ENCODE peak calls at places on chromosome 11, in five cellular contexts. One of them, this sample, is unnamed.

GRCh38 chr11:21484039-21484438 is 708.8 kb upstream of the ANO5 start:
- DNase-seq in left ventricle myocardium inferior: no peak
- DNase-seq in HL-60: no peak
- DNase-seq in K562: no peak
- DNase-seq in uterus: no peak
- DNase-seq in this sample: no peak

GRCh38 chr11:102196816-102197215 is 86.6 kb downstream of the YAP1 start:
- DNase-seq in left ventricle myocardium inferior: no peak
- DNase-seq in HL-60: no peak
- DNase-seq in K562: no peak
- DNase-seq in uterus: no peak
- DNase-seq in this sample: no peak

GRCh38 chr11:113163291-113164030 is 150.9 kb upstream of the TTC12 start:
- DNase-seq in left ventricle myocardium inferior: no peak
- DNase-seq in HL-60: no peak
- DNase-seq in K562: no peak
- DNase-seq in uterus: no peak
- DNase-seq in this sample: no peak

GRCh38 chr11:35111171-35112055 is 27.6 kb upstream of the CD44 start:
- DNase-seq in left ventricle myocardium inferior: no peak
- DNase-seq in HL-60: peak
- DNase-seq in K562: peak
- DNase-seq in uterus: no peak
- DNase-seq in this sample: no peak

GRCh38 chr11:68550485-68550817 is 89.9 kb downstream of the PPP6R3 start:
- DNase-seq in left ventricle myocardium inferior: no peak
- DNase-seq in HL-60: peak
- DNase-seq in K562: no peak
- DNase-seq in uterus: no peak
- DNase-seq in this sample: no peak

GRCh38 chr11:119403021-119403420 is 20.0 kb downstream of the THY1 start:
- DNase-seq in left ventricle myocardium inferior: no peak
- DNase-seq in HL-60: no peak
- DNase-seq in K562: no peak
- DNase-seq in uterus: no peak
- DNase-seq in this sample: no peak

GRCh38 chr11:106695506-106695905 is 322.8 kb downstream of the GUCY1A2 start:
- DNase-seq in left ventricle myocardium inferior: no peak
- DNase-seq in HL-60: no peak
- DNase-seq in K562: no peak
- DNase-seq in uterus: no peak
- DNase-seq in this sample: no peak

GRCh38 chr11:111452146-111452545 is 60.0 kb downstream of the BTG4 start:
- DNase-seq in left ventricle myocardium inferior: no peak
- DNase-seq in HL-60: no peak
- DNase-seq in K562: no peak
- DNase-seq in uterus: no peak
- DNase-seq in this sample: no peak

GRCh38 chr11:114195981-114196731 is 100.0 kb upstream of the NNMT start:
- DNase-seq in left ventricle myocardium inferior: no peak
- DNase-seq in HL-60: no peak
- DNase-seq in K562: peak
- DNase-seq in uterus: no peak
- DNase-seq in this sample: no peak

GRCh38 chr11:96341237-96342130 is 1.5 kb downstream of the MAML2 start:
- DNase-seq in left ventricle myocardium inferior: peak
- DNase-seq in HL-60: no peak
- DNase-seq in K562: peak
- DNase-seq in uterus: peak
- DNase-seq in this sample: no peak

GRCh38 chr11:110305169-110306018 is 9.0 kb upstream of the RDX start:
- DNase-seq in left ventricle myocardium inferior: no peak
- DNase-seq in HL-60: no peak
- DNase-seq in K562: no peak
- DNase-seq in uterus: no peak
- DNase-seq in this sample: no peak

GRCh38 chr11:26946209-26946828 is 47.6 kb upstream of the FIBIN start:
- DNase-seq in left ventricle myocardium inferior: no peak
- DNase-seq in HL-60: no peak
- DNase-seq in K562: no peak
- DNase-seq in uterus: no peak
- DNase-seq in this sample: no peak

GRCh38 chr11:15911377-15912044 is 444.8 kb downstream of the SOX6 start:
- DNase-seq in left ventricle myocardium inferior: peak
- DNase-seq in HL-60: peak
- DNase-seq in K562: no peak
- DNase-seq in uterus: peak
- DNase-seq in this sample: no peak

GRCh38 chr11:72712168-72712721 is 38.0 kb upstream of the PDE2A start:
- DNase-seq in left ventricle myocardium inferior: peak
- DNase-seq in HL-60: no peak
- DNase-seq in K562: no peak
- DNase-seq in uterus: peak
- DNase-seq in this sample: peak

GRCh38 chr11:107705027-107705426 is 6.8 kb downstream of the SLN start:
- DNase-seq in left ventricle myocardium inferior: no peak
- DNase-seq in HL-60: no peak
- DNase-seq in K562: no peak
- DNase-seq in uterus: no peak
- DNase-seq in this sample: no peak

GRCh38 chr11:9601041-9601875 is 27.8 kb downstream of the WEE1 start:
- DNase-seq in left ventricle myocardium inferior: no peak
- DNase-seq in HL-60: peak
- DNase-seq in K562: no peak
- DNase-seq in uterus: no peak
- DNase-seq in this sample: peak

GRCh38 chr11:62854013-62854824 is 14.8 kb upstream of the WDR74 start:
- DNase-seq in left ventricle myocardium inferior: no peak
- DNase-seq in HL-60: no peak
- DNase-seq in K562: no peak
- DNase-seq in uterus: no peak
- DNase-seq in this sample: no peak

GRCh38 chr11:5258543-5259262 is 4.1 kb upstream of the HBG2 start:
- DNase-seq in left ventricle myocardium inferior: no peak
- DNase-seq in HL-60: no peak
- DNase-seq in K562: peak
- DNase-seq in uterus: no peak
- DNase-seq in this sample: no peak

GRCh38 chr11:72204865-72205264 is 11.7 kb upstream of the FOLR2 start:
- DNase-seq in left ventricle myocardium inferior: no peak
- DNase-seq in HL-60: no peak
- DNase-seq in K562: no peak
- DNase-seq in uterus: no peak
- DNase-seq in this sample: no peak

GRCh38 chr11:34174411-34175041 is 69.1 kb downstream of the NAT10 start:
- DNase-seq in left ventricle myocardium inferior: peak
- DNase-seq in HL-60: peak
- DNase-seq in K562: peak
- DNase-seq in uterus: peak
- DNase-seq in this sample: peak

GRCh38 chr11:66868726-66869291 is 11.9 kb downstream of the LRFN4 start:
- DNase-seq in left ventricle myocardium inferior: no peak
- DNase-seq in HL-60: peak
- DNase-seq in K562: peak
- DNase-seq in uterus: no peak
- DNase-seq in this sample: peak

GRCh38 chr11:35518766-35519165 is 6.7 kb downstream of the PAMR1 start:
- DNase-seq in left ventricle myocardium inferior: no peak
- DNase-seq in HL-60: no peak
- DNase-seq in K562: no peak
- DNase-seq in uterus: no peak
- DNase-seq in this sample: no peak

GRCh38 chr11:65663634-65664200 is 1.0 kb upstream of the RELA start:
- DNase-seq in left ventricle myocardium inferior: peak
- DNase-seq in HL-60: no peak
- DNase-seq in K562: peak
- DNase-seq in uterus: peak
- DNase-seq in this sample: peak

GRCh38 chr11:108253176-108253575 is 30.3 kb downstream of the ATM start:
- DNase-seq in left ventricle myocardium inferior: no peak
- DNase-seq in HL-60: no peak
- DNase-seq in K562: no peak
- DNase-seq in uterus: no peak
- DNase-seq in this sample: no peak

GRCh38 chr11:122167100-122167499 is 51.1 kb upstream of the BLID start:
- DNase-seq in left ventricle myocardium inferior: no peak
- DNase-seq in HL-60: no peak
- DNase-seq in K562: no peak
- DNase-seq in uterus: no peak
- DNase-seq in this sample: no peak

GRCh38 chr11:79437274-79437980 is 3.4 kb downstream of the TENM4 start:
- DNase-seq in left ventricle myocardium inferior: peak
- DNase-seq in HL-60: no peak
- DNase-seq in K562: no peak
- DNase-seq in uterus: peak
- DNase-seq in this sample: peak

GRCh38 chr11:22670803-22671202 is 4.4 kb downstream of the GAS2 start:
- DNase-seq in left ventricle myocardium inferior: no peak
- DNase-seq in HL-60: no peak
- DNase-seq in K562: no peak
- DNase-seq in uterus: no peak
- DNase-seq in this sample: no peak

GRCh38 chr11:130112071-130112830 is 42.6 kb downstream of the APLP2 start:
- DNase-seq in left ventricle myocardium inferior: no peak
- DNase-seq in HL-60: no peak
- DNase-seq in K562: no peak
- DNase-seq in uterus: no peak
- DNase-seq in this sample: no peak

GRCh38 chr11:14620027-14620511 is 23.5 kb upstream of the PDE3B start:
- DNase-seq in left ventricle myocardium inferior: no peak
- DNase-seq in HL-60: no peak
- DNase-seq in K562: no peak
- DNase-seq in uterus: no peak
- DNase-seq in this sample: peak

GRCh38 chr11:36292311-36292722 is 3.1 kb upstream of the COMMD9 start:
- DNase-seq in left ventricle myocardium inferior: no peak
- DNase-seq in HL-60: peak
- DNase-seq in K562: peak
- DNase-seq in uterus: no peak
- DNase-seq in this sample: no peak

GRCh38 chr11:130785376-130786110 is 130.7 kb downstream of the SNX19 start:
- DNase-seq in left ventricle myocardium inferior: no peak
- DNase-seq in HL-60: no peak
- DNase-seq in K562: peak
- DNase-seq in uterus: no peak
- DNase-seq in this sample: no peak

GRCh38 chr11:114183041-114183511 is 113.1 kb upstream of the NNMT start:
- DNase-seq in left ventricle myocardium inferior: no peak
- DNase-seq in HL-60: peak
- DNase-seq in K562: no peak
- DNase-seq in uterus: peak
- DNase-seq in this sample: peak

GRCh38 chr11:115939104-115939503 is 434.9 kb upstream of the CADM1 start:
- DNase-seq in left ventricle myocardium inferior: no peak
- DNase-seq in HL-60: no peak
- DNase-seq in K562: no peak
- DNase-seq in uterus: no peak
- DNase-seq in this sample: no peak
- H3K27ac ChIP-seq in left ventricle myocardium inferior: no peak
- H3K27ac ChIP-seq in HL-60: no peak
- H3K27ac ChIP-seq in K562: no peak
- H3K27ac ChIP-seq in uterus: no peak
- H3K27ac ChIP-seq in this sample: no peak

GRCh38 chr11:1765871-1766718 is 2.4 kb upstream of the CTSD start:
- DNase-seq in left ventricle myocardium inferior: no peak
- DNase-seq in HL-60: no peak
- DNase-seq in K562: no peak
- DNase-seq in uterus: no peak
- DNase-seq in this sample: no peak
- TF ChIP-seq CTCF in left ventricle myocardium inferior: no peak
- TF ChIP-seq CTCF in HL-60: no peak
- TF ChIP-seq CTCF in K562: peak
- TF ChIP-seq CTCF in uterus: no peak
- TF ChIP-seq CTCF in this sample: no peak

DNA sequence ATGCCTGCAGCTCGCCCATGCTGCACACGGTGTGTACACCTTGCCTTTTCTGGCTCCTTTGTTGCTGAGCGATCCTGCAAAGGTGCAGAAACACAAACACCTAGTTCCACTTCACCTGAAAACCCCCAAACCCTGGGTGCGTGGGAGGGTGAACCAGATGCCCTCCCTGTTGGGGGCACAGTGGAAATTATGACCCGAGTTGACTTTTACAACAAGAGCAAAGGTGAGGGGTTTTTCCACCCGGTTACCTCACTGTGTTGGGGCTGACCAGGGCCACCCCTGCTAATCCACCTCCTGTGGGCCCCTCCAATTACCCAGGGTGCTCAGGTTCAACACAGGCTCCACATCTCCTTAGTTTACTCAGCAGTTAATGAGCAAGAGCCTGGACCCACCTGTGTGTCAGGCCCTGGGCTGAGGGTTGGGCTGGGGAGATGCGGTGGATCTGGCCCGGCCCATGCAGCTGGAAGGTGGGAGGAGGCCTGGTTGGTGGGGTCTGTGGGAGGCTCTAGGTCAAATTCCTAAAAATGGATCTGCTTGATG is 42.1 kb downstream of the LRRC32 start:
- DNase-seq in left ventricle myocardium inferior: no peak
- DNase-seq in HL-60: no peak
- DNase-seq in K562: no peak
- DNase-seq in uterus: no peak
- DNase-seq in this sample: no peak
- H3K27ac ChIP-seq in left ventricle myocardium inferior: peak
- H3K27ac ChIP-seq in HL-60: no peak
- H3K27ac ChIP-seq in K562: no peak
- H3K27ac ChIP-seq in uterus: peak
- H3K27ac ChIP-seq in this sample: peak

GRCh38 chr11:78230161-78230877 is 41.6 kb downstream of the USP35 start:
- DNase-seq in left ventricle myocardium inferior: no peak
- DNase-seq in HL-60: no peak
- DNase-seq in K562: peak
- DNase-seq in uterus: no peak
- DNase-seq in this sample: no peak

GRCh38 chr11:78229106-78229505 is 40.4 kb downstream of the USP35 start:
- DNase-seq in left ventricle myocardium inferior: no peak
- DNase-seq in HL-60: no peak
- DNase-seq in K562: no peak
- DNase-seq in uterus: no peak
- DNase-seq in this sample: no peak

GRCh38 chr11:78227906-78228305 is 39.2 kb downstream of the USP35 start:
- DNase-seq in left ventricle myocardium inferior: no peak
- DNase-seq in HL-60: no peak
- DNase-seq in K562: no peak
- DNase-seq in uterus: no peak
- DNase-seq in this sample: no peak

GRCh38 chr11:78226684-78227680 is 38.3 kb downstream of the USP35 start:
- DNase-seq in left ventricle myocardium inferior: no peak
- DNase-seq in HL-60: no peak
- DNase-seq in K562: no peak
- DNase-seq in uterus: no peak
- DNase-seq in this sample: no peak

DNA sequence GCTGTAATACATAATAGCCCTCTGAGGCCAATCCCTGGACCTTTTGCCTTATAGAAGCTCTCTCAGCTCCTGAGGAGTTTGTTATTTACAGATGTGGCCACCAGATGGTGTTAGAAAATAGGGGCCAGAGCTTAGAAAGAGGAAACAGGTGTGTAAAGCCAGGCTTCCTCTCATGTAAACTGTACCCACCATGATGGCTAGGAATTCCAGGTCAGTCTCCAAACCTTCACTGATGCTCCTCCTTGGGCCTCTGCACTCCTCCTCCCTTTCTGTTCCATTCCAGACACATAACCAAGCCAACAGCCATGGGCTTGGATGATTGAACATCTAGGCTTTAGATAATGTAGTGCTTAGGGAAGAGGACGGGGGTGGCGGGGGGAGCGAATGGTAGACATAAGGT is 39.7 kb downstream of the USP35 start:
- DNase-seq in left ventricle myocardium inferior: no peak
- DNase-seq in HL-60: peak
- DNase-seq in K562: peak
- DNase-seq in uterus: no peak
- DNase-seq in this sample: no peak
- TF ChIP-seq CTCF in left ventricle myocardium inferior: peak
- TF ChIP-seq CTCF in HL-60: no peak
- TF ChIP-seq CTCF in K562: peak
- TF ChIP-seq CTCF in uterus: peak
- TF ChIP-seq CTCF in this sample: peak

This sample was measured in right lobe of liver.